ENCODE peak calls at places on chromosomes 16 and 17, in six cellular contexts. X is mucosa of descending colon, L is body of pancreas, Q is GM20000, D is H9, Y is AG04449. K is an unnamed sample.

GRCh38 chr17:55710410-55710809 is 12.3 kb downstream of the TMEM100 start:
- DNase-seq in X (no peak), L (no peak), Q (no peak), D (no peak), Y (no peak), K (no peak)

GRCh38 chr16:86889974-86890373 is 311.6 kb downstream of the FOXL1 start:
- DNase-seq in X (no peak), L (no peak), Q (no peak), D (no peak), Y (no peak), K (no peak)

GRCh38 chr16:83552193-83552592 is 255.6 kb upstream of the HSBP1 start:
- DNase-seq in X (no peak), L (no peak), Q (no peak), D (no peak), Y (peak), K (no peak)

GRCh38 chr16:85821441-85821901 is 22.0 kb downstream of the COX4I1 start:
- DNase-seq in X (peak), L (peak), Q (peak), D (peak), Y (no peak), K (peak)

GRCh38 chr16:75764154-75764768 is 38.0 kb upstream of the CPHXL start:
- DNase-seq in X (peak), L (peak), Q (peak), D (peak), Y (peak), K (peak)

GRCh38 chr17:789160-789840 is 7.1 kb downstream of the MRM3 start:
- DNase-seq in X (no peak), L (no peak), Q (no peak), D (no peak), Y (no peak), K (no peak)

GRCh38 chr17:77375917-77376651 is 235.3 kb downstream of the SEC14L1 start:
- DNase-seq in X (no peak), L (peak), Q (peak), D (peak), Y (peak), K (peak)

GRCh38 chr17:59827721-59828477 is 64.8 kb downstream of the TUBD1 start:
- DNase-seq in X (no peak), L (no peak), Q (no peak), D (no peak), Y (no peak), K (no peak)

GRCh38 chr17:32609085-32609484 is 122.3 kb downstream of the CDK5R1 start:
- DNase-seq in X (peak), L (peak), Q (peak), D (no peak), Y (no peak), K (peak)

DNA sequence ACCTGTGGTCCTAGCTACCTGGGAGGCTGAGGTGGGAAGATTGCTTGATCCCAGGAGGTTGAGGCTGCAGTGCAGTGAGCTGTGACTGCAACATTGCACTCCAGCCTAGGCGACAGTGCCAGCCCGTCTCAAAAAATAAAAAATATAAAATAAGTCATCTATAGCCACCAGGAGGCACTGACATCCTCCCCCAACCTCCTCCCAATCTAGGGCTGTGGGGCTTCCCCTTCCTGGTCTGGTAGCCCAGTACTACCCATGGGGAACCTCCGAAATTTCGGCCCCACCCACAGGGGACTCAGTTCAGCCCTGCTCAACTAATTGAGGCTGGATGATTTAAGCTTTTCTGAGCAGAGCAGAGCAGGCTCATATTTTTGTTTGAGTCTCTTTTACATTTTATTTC is 3.2 kb downstream of the ZSCAN10 start:
- DNase-seq in X (peak), L (no peak), Q (peak), D (no peak), Y (no peak), K (peak)
- TF ChIP-seq CTCF in X (no peak), L (no peak), Q (peak), D (peak), Y (no peak), K (peak)

GRCh38 chr17:38867179-38867994 is 2.5 kb upstream of the LASP1 start:
- DNase-seq in X (peak), L (peak), Q (no peak), D (peak), Y (no peak), K (peak)

GRCh38 chr17:38868095-38868967 is 1.5 kb upstream of the LASP1 start:
- DNase-seq in X (peak), L (peak), Q (peak), D (no peak), Y (no peak), K (no peak)

GRCh38 chr17:38869647-38870258 is at the start of gene LASP1:
- DNase-seq in X (peak), L (peak), Q (peak), D (no peak), Y (no peak), K (peak)

GRCh38 chr17:38870259-38871165 is 654 bp downstream of the LASP1 start:
- DNase-seq in X (peak), L (peak), Q (peak), D (peak), Y (no peak), K (peak)

DNA sequence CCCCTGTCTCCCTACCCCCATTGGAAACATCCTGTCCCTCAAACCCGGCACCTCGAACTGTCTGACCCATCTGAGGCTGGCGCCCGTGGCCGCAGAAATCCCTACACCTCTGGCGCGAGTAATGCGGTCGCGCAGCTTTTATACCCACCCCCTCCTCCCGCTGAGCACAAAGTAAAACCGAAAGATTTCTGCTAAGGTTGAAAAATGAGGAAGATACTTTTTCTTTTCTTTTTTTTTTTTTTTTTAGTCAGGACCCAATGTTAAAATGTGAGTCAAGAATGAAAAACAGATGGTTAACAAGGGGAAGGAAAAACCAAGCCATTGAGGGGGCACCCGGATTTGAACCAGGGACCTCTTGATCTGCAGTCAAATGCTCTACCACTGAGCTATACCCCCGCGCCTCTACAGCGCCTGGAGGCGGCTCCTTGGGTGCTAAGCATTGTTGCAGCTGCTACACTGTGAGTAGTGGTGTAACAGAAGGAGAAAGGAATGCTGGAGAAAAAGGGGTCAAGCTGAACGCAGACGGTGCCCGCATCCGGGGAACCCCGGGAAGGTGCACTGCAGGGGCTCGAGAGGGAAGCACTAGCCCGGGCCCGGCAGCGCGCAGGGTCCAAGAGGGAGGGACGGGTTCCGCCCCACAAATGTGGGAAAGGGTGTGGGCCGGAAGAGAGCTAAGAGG is 751 bp upstream of the LASP1 start:
- DNase-seq in X (peak), L (peak), Q (peak), D (peak), Y (no peak), K (peak)
- TF ChIP-seq CTCF in X (no peak), L (peak), Q (peak), D (peak), Y (peak), K (no peak)

GRCh38 chr17:45425984-45426413 is 6.7 kb downstream of the ARHGAP27 start:
- DNase-seq in X (no peak), L (no peak), Q (no peak), D (peak), Y (no peak), K (no peak)
- TF ChIP-seq CTCF in X (no peak), L (no peak), Q (no peak), D (no peak), Y (no peak), K (no peak)

DNA sequence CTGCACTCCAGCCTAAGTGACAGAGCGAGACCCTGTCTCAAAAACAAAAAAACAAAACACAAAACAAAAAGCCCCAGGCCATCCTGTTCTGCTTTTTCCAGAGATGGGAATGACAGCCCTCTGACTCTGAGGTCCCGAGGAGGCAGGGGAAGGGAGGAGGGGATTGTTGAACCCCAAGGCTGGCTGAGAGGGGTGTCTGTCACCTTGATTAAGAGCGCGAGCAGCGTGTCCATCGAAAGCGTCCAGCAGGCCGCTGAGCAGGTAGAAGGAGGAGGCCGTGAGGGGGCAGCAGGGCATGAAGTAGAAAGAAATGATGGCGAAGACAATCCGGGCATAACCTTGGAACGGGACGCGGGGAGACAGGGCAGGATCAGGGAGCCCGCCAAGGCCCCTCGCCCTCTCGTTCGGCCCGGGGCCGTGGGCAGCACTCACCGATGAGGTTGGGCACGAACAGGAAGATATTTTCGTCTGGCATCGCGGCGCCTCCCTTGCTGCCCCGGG is 593 bp downstream of the CDIPT start:
- DNase-seq in X (peak), L (no peak), Q (no peak), D (no peak), Y (no peak), K (peak)
- TF ChIP-seq CTCF in X (no peak), L (peak), Q (peak), D (no peak), Y (peak), K (no peak)

GRCh38 chr17:45751466-45751865 is 32.7 kb upstream of the CRHR1 start:
- DNase-seq in X (no peak), L (no peak), Q (no peak), D (no peak), Y (no peak), K (no peak)
- TF ChIP-seq CTCF in X (no peak), L (no peak), Q (no peak), D (no peak), Y (no peak), K (no peak)

GRCh38 chr17:48261297-48261880 is 153.8 kb downstream of the SNX11 start:
- DNase-seq in X (peak), L (no peak), Q (no peak), D (peak), Y (no peak), K (no peak)
- TF ChIP-seq CTCF in X (peak), L (peak), Q (no peak), D (peak), Y (peak), K (no peak)

GRCh38 chr17:64083093-64083492 is 46.9 kb downstream of the ERN1 start:
- DNase-seq in X (no peak), L (no peak), Q (no peak), D (no peak), Y (no peak), K (no peak)

GRCh38 chr17:64083571-64084085 is 46.3 kb downstream of the ERN1 start:
- DNase-seq in X (no peak), L (no peak), Q (no peak), D (no peak), Y (no peak), K (no peak)

GRCh38 chr17:64084086-64084939 is 45.6 kb downstream of the ERN1 start:
- DNase-seq in X (peak), L (peak), Q (no peak), D (peak), Y (no peak), K (peak)

GRCh38 chr17:64080174-64080618 is 49.7 kb downstream of the ERN1 start:
- DNase-seq in X (no peak), L (no peak), Q (no peak), D (no peak), Y (no peak), K (no peak)

DNA sequence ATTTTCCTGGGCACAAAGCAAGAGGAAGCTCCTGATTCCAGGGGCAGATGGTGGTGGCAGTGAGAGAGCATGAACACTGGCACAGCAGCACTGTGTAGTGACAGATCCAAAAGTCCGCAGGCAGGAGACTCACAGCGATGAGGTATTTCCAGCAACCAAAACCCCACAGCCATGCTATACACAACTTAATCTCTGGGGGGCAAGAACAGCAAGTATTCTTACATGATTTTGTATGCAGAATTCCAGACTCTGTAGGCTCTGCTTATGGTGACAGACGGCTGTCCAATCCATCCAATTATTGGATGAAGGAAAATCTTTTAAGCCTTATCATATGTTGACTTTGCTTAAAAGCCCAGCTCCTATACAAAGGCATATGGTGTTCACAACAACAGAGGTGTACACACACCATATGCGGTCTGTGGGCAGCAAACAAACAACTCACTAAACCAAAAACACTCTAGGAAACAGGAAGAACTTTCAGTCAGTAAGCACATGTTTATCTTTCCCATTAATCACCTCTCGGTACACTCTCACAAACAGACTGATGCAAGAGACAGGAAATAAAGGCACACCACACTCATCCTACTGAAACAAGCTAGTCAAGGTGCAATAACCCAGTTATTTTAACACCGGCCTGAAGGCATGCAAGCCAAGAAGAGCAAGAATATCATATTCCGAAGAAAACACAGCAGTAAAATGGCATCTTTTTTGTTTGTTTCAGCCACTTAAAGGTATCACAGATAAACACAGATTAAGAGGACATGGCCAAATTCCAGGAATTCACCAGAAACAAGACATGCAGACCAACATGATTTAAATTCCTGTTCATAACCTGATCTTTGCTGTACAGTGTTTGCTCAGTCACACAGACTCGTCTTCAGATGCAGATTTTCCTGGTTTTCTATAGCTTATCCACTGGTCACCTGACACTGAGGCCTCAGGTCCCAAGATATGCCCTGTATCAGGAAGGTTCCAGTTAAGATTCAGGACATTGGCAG is 47.8 kb downstream of the ERN1 start:
- DNase-seq in X (no peak), L (no peak), Q (no peak), D (no peak), Y (no peak), K (peak)
- TF ChIP-seq CTCF in X (no peak), L (peak), Q (no peak), D (no peak), Y (no peak), K (no peak)